ENCODE peak calls at places on chromosomes 11 and 22, in six cellular contexts. U is A549, L is HepG2, K is endothelial cell of umbilical vein, Q is WTC11, I is K562. Y is an unnamed sample.
A peak's percentile ranks its signal among the peaks of the same experiment; 100 is the strongest.

GRCh38 chr22:32158712-32159533 is at the start of gene C22orf42:
- DNase-seq in U (no peak), L (no peak), K (no peak), Q (peak; percentile 50), I (no peak), Y (no peak)

GRCh38 chr22:27299181-27300085 is 502.1 kb downstream of the MN1 start:
- DNase-seq in U (no peak), L (no peak), K (peak; percentile 85), Q (no peak), I (peak; percentile 5), Y (no peak)

GRCh38 chr11:11708256-11708655 is 86.5 kb upstream of the GALNT18 start:
- DNase-seq in U (no peak), L (no peak), K (no peak), Q (no peak), I (no peak), Y (no peak)

GRCh38 chr22:33659423-33659822 is 260.9 kb downstream of the LARGE1 start:
- DNase-seq in U (no peak), L (no peak), K (no peak), Q (no peak), I (no peak), Y (no peak)

GRCh38 chr11:120079750-120080610 is 57.9 kb downstream of the TRIM29 start:
- DNase-seq in U (no peak), L (peak; percentile 34), K (no peak), Q (peak; percentile 68), I (peak; percentile 21), Y (no peak)

GRCh38 chr11:60172011-60172410 is 10.9 kb downstream of the MS4A6A start:
- DNase-seq in U (no peak), L (no peak), K (peak; percentile 88), Q (no peak), I (no peak), Y (no peak)

GRCh38 chr22:34129691-34130486 is 209.6 kb upstream of the LARGE1 start:
- DNase-seq in U (no peak), L (no peak), K (no peak), Q (no peak), I (no peak), Y (no peak)

GRCh38 chr11:45930031-45930794 is 7.8 kb downstream of the LARGE2 start:
- DNase-seq in U (no peak), L (no peak), K (no peak), Q (no peak), I (peak; percentile 24), Y (no peak)

GRCh38 chr22:30336752-30337460 is 10.2 kb upstream of the TBC1D10A start:
- DNase-seq in U (no peak), L (no peak), K (no peak), Q (no peak), I (no peak), Y (no peak)

GRCh38 chr11:65132238-65132987 is 1.9 kb downstream of the SYVN1 start:
- DNase-seq in U (no peak), L (no peak), K (no peak), Q (no peak), I (peak; percentile 63), Y (no peak)

GRCh38 chr11:3721002-3721401 is 49.8 kb upstream of the CHRNA10 start:
- DNase-seq in U (no peak), L (no peak), K (no peak), Q (no peak), I (no peak), Y (no peak)

GRCh38 chr11:96893988-96894387 is 504.2 kb downstream of the JRKL start:
- DNase-seq in U (no peak), L (no peak), K (no peak), Q (no peak), I (no peak), Y (no peak)

GRCh38 chr11:3340025-3340424 is 38.9 kb downstream of the ZNF195 start:
- DNase-seq in U (no peak), L (no peak), K (peak; percentile 47), Q (no peak), I (peak; percentile 84), Y (no peak)

GRCh38 chr11:103618532-103618931 is 417.9 kb upstream of the DDI1 start:
- DNase-seq in U (no peak), L (no peak), K (no peak), Q (no peak), I (no peak), Y (no peak)

GRCh38 chr11:15618583-15619032 is 503.9 kb downstream of the INSC start:
- DNase-seq in U (no peak), L (peak; percentile 13), K (no peak), Q (no peak), I (no peak), Y (no peak)
- TF ChIP-seq JUN in U (no peak), L (no peak), K (no peak), Q (no peak), I (no peak), Y (no peak)

GRCh38 chr11:22343411-22344032 is 5.3 kb downstream of the SLC17A6 start:
- DNase-seq in U (no peak), L (no peak), K (no peak), Q (peak; percentile 44), I (no peak), Y (peak; percentile 77)
- TF ChIP-seq JUN in U (no peak), L (no peak), K (no peak), Q (no peak), I (no peak), Y (no peak)

GRCh38 chr11:7154881-7155344 is 66.1 kb downstream of the RBMXL2 start:
- DNase-seq in U (no peak), L (no peak), K (no peak), Q (no peak), I (no peak), Y (no peak)
- TF ChIP-seq JUN in U (no peak), L (no peak), K (no peak), Q (no peak), I (peak; percentile 5), Y (no peak)

GRCh38 chr11:122423886-122424285 is 231.6 kb upstream of the UBASH3B start:
- DNase-seq in U (no peak), L (no peak), K (no peak), Q (no peak), I (no peak), Y (no peak)

GRCh38 chr11:122421684-122422083 is 233.8 kb upstream of the UBASH3B start:
- DNase-seq in U (no peak), L (no peak), K (no peak), Q (no peak), I (no peak), Y (no peak)

GRCh38 chr11:122423283-122423682 is 232.2 kb upstream of the UBASH3B start:
- DNase-seq in U (no peak), L (no peak), K (no peak), Q (no peak), I (no peak), Y (no peak)

GRCh38 chr11:122424636-122425035 is 230.9 kb upstream of the UBASH3B start:
- DNase-seq in U (no peak), L (no peak), K (no peak), Q (no peak), I (no peak), Y (no peak)

DNA sequence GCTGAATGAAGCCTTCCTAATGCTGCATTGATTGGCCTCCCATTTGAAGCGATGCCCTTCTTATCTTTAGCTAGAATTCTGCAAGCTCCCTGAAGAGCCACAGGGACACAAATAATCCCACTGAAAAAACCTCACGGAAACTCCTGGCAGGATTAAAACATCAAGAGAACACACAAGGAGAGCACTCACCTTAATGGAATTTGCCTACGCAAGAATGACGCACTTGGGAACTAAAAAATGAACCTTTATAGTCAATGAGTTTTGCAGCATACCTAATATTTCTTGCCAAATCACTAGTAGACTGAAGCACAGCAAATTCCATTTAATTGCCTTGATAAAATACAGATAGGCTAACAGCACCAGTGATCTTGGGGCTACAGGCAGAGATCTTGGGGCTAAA is 232.8 kb upstream of the UBASH3B start:
- DNase-seq in U (no peak), L (no peak), K (no peak), Q (no peak), I (no peak), Y (no peak)
- TF ChIP-seq JUN in U (peak; percentile 39), L (no peak), K (no peak), Q (no peak), I (no peak), Y (no peak)

GRCh38 chr11:127003260-127003981 is 2.9 kb upstream of the KIRREL3 start:
- DNase-seq in U (peak; percentile 69), L (no peak), K (no peak), Q (peak; percentile 83), I (peak; percentile 27), Y (no peak)
- TF ChIP-seq JUN in U (no peak), L (no peak), K (no peak), Q (no peak), I (no peak), Y (no peak)

GRCh38 chr11:72719144-72719543 is 33.1 kb downstream of the ARAP1 start:
- DNase-seq in U (no peak), L (no peak), K (no peak), Q (no peak), I (no peak), Y (no peak)

GRCh38 chr11:72719551-72719950 is 32.7 kb downstream of the ARAP1 start:
- DNase-seq in U (no peak), L (no peak), K (no peak), Q (no peak), I (no peak), Y (no peak)

GRCh38 chr11:72716788-72717435 is 35.3 kb downstream of the ARAP1 start:
- DNase-seq in U (no peak), L (no peak), K (no peak), Q (no peak), I (no peak), Y (no peak)

GRCh38 chr11:72716291-72716690 is 35.9 kb downstream of the ARAP1 start:
- DNase-seq in U (no peak), L (no peak), K (no peak), Q (no peak), I (no peak), Y (no peak)

DNA sequence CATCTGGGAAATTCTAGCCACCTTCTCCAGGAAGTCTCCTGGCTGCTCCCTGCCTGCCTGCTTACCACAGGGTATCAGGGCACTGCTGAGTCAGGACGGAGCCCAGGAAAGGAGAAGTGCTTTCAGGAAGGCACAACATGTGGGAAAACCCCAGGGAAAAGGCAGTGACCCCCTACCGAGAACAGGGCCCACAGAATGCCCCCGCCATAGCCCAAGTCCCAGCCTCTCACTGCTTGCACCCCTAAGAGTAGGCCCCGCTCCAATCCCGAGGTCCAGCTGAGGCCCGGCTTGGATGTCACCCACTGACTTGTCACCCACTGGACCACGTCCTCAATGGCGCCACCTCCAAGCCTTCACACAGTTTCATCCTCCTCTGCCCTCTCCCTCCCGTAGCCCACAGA is 34.1 kb downstream of the ARAP1 start:
- DNase-seq in U (no peak), L (no peak), K (no peak), Q (no peak), I (no peak), Y (no peak)
- TF ChIP-seq JUN in U (no peak), L (no peak), K (no peak), Q (no peak), I (no peak), Y (no peak)

GRCh38 chr11:70155386-70155785 is 47.7 kb upstream of the FADD start:
- DNase-seq in U (no peak), L (no peak), K (no peak), Q (no peak), I (no peak), Y (no peak)
- TF ChIP-seq JUN in U (no peak), L (no peak), K (no peak), Q (no peak), I (no peak), Y (no peak)

Y was measured in H1.